ENCODE peak calls at places on chromosome 20, in eight cellular contexts. N is CD8-positive, alpha-beta memory T cell; L is HepG2; A is transverse colon; B is suprapubic skin; D is A549; V is stomach; C is GM23248. X is an unnamed sample.

GRCh38 chr20:2172305-2173175 is 70.9 kb downstream of the STK35 start:
- DNase-seq in C (peak; percentile 79), V (peak; percentile 80), D (peak; percentile 88), A (peak; percentile 68), B (peak; percentile 81), N (peak; percentile 70), L (peak; percentile 55), X (peak; percentile 73)

GRCh38 chr20:53805895-53806384 is 212.3 kb upstream of the ZNF217 start:
- DNase-seq in L (no peak), C (peak; percentile 92), A (peak; percentile 46), V (no peak), N (no peak), B (no peak), D (peak; percentile 82), X (no peak)

GRCh38 chr20:48904566-48905321 is 16.8 kb upstream of the ARFGEF2 start:
- DNase-seq in D (peak; percentile 70), L (peak; percentile 64), B (no peak), C (peak; percentile 79), V (peak; percentile 67), A (peak; percentile 66), N (peak; percentile 76), X (peak; percentile 63)

GRCh38 chr20:50584687-50585086 is 74.5 kb downstream of the PTPN1 start:
- DNase-seq in V (no peak), B (no peak), N (no peak), C (peak; percentile 46), A (no peak), L (no peak), D (no peak), X (no peak)

GRCh38 chr20:22414354-22414753 is 170.0 kb downstream of the FOXA2 start:
- DNase-seq in B (no peak), L (peak; percentile 50), N (no peak), A (no peak), V (no peak), D (no peak), C (peak; percentile 28), X (no peak)

GRCh38 chr20:3783068-3783489 is 1.8 kb upstream of the SPEF1 start:
- DNase-seq in L (no peak), D (no peak), C (no peak), B (no peak), N (peak; percentile 47), A (no peak), V (peak; percentile 46), X (no peak)

GRCh38 chr20:19885981-19886665 is 128.1 kb downstream of the RIN2 start:
- DNase-seq in L (peak; percentile 73), D (peak; percentile 62), C (peak; percentile 57), N (no peak), B (no peak), A (peak; percentile 72), V (peak; percentile 61), X (no peak)

GRCh38 chr20:51104960-51105460 is 82.1 kb upstream of the KCNG1 start:
- DNase-seq in B (no peak), A (no peak), D (no peak), N (no peak), L (no peak), V (no peak), C (no peak), X (no peak)

GRCh38 chr20:4071177-4071723 is 55.9 kb upstream of the RNF24 start:
- DNase-seq in V (no peak), D (no peak), N (no peak), C (no peak), L (no peak), B (no peak), A (no peak), X (no peak)

GRCh38 chr20:19911810-19912382 is 105.3 kb upstream of the NAA20 start:
- DNase-seq in B (no peak), V (no peak), A (no peak), N (no peak), C (no peak), L (no peak), D (no peak), X (no peak)

DNA sequence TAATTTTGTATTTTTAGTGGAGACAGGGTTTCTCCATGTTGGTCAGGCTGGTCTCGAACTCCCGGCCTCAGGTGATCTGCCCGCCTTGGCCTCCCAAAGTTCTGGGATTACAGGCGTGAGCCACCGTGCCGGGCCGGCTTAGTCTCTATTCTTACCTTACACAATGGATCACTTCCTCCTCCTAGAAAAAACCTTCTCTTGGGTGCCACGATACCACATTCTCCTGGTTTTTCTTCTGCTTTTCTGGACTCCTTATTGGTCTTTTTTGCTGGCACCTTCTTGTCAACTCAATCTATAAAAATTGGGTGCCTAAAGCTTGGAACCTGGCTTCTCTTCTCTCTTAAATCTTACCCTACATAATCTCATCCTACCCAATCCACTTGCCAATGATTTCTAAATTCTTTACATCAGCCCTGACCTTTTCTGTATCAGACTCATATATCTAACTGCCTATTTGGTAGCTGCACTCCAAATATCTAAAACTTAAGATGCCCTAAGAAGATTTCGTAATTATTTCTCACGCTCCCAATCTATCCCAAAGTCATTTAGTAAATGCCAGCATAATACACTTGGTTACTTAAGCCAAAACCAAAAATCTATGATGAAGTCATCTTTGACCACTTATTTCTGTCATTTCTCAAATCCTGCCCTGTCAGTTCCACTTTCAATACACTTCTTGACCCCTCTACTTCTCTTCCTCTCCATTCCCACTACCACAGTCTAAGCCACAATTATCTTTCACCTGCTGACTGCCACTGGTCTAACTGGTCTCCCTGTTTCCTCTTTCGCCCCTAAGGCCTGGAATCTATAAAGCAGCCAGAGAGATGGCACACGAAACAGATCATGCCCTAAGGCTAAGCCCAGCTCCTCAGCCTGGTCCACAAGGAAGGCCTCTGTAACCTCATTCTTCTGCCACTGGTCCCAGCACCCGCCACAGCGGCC is 43.2 kb downstream of the ELMO2 start:
- DNase-seq in L (no peak), N (no peak), D (no peak), V (no peak), A (no peak), B (no peak), C (peak; percentile 37), X (no peak)
- H3K4me1 ChIP-seq in L (peaks cover 31% of the 10 kb centered on the region), N (peaks cover 72% of the 10 kb centered on the region), D (peaks cover 14% of the 10 kb centered on the region), V (peaks cover 69% of the 10 kb centered on the region), A (peaks cover 9% of the 10 kb centered on the region), B (peaks cover 70% of the 10 kb centered on the region), C (peaks cover 17% of the 10 kb centered on the region), X (peaks cover 76% of the 10 kb centered on the region)

DNA sequence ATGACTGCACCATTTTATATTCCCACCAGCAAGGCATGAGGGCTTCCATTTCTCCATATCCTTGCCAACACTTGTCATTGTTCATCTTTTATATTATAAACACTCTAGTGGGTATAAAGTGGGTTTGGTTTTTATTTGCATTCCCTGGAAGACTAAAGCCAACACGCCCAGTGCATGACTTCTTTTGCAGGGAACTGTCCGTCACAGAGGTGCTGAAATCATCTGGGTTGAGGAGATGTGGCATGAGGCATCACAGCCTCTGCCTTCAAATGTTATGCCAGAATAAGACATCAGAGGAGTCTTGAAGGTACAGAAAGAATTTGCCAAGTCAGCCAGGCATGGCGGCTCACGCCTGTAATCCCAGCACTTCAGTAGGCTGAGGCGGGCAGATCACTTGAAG is 29.9 kb upstream of the FAM210B start:
- DNase-seq in L (peak; percentile 25), C (peak; percentile 47), B (no peak), V (no peak), N (no peak), A (no peak), D (no peak), X (no peak)
- H3K9me3 ChIP-seq in L (no peaks in the 10 kb centered on the region), C (no peaks in the 10 kb centered on the region), B (no peaks in the 10 kb centered on the region), V (no peaks in the 10 kb centered on the region), N (no peaks in the 10 kb centered on the region), A (no peaks in the 10 kb centered on the region), D (no peaks in the 10 kb centered on the region), X (no peaks in the 10 kb centered on the region)

GRCh38 chr20:36305602-36306556 is at the start of gene DLGAP4:
- DNase-seq in V (peak; percentile 17), L (no peak), A (no peak), B (no peak), N (no peak), D (no peak), C (no peak), X (no peak)

GRCh38 chr20:36308318-36308710 is 2.2 kb downstream of the DLGAP4 start:
- DNase-seq in D (no peak), A (no peak), V (no peak), L (no peak), B (no peak), C (no peak), N (no peak), X (no peak)

GRCh38 chr20:36304786-36305495 is 1.2 kb upstream of the DLGAP4 start:
- DNase-seq in A (no peak), B (no peak), L (no peak), V (peak; percentile 11), D (no peak), N (no peak), C (no peak), X (no peak)

GRCh38 chr20:36307412-36308317 is 1.5 kb downstream of the DLGAP4 start:
- DNase-seq in A (no peak), L (no peak), C (no peak), V (peak; percentile 16), B (no peak), D (no peak), N (no peak), X (no peak)

DNA sequence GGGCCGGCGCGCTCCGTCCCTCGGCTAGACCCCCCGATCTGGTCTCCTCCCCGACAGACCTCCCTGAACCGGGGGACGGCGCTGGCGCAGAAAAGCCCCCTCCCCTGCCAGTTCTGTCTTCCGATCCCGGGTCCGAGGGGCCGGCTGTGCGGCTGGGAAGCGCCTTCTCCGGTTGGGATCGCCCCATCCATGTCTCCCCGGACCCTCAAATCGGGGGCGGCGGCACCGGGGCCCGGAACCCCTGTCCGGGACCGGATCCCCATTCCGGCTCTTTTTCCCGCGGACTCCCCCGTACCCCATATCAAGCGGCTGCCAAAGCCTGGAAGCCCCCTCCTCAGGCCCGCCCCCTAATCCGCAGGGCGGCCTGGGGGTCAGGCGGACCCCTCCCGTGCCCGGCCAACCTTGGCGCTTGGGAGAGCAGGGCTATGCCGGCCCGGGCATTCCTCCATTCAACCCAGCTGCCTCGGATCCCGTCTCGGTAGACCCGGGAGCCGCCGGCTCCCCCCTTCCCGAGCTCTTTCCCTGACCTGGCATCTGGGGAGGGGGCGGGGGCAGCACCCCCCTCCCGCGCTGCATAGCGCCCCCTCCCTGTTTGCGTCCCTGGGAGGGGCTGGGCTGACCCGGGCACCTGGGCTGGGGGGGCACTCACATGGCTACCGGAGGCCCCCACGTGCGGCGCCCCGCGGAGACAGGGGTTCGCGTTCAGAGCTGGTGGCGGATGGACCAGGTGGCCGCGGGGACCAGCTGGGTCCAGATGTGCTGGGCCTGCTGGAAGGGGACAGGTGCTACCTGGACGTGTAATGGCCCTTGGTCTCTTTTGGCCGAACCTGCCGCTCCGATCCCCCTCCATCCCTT is 645 bp downstream of the DLGAP4 start:
- DNase-seq in A (no peak), C (no peak), L (no peak), B (no peak), N (no peak), D (no peak), V (peak; percentile 24), X (no peak)
- H3K27ac ChIP-seq in A (no peak overlapping the region), C (no peak overlapping the region), L (no peak overlapping the region), B (no peak overlapping the region), N (no peak overlapping the region), D (peak overlapping the region; percentile 75), V (no peak overlapping the region), X (no peak overlapping the region)

DNA sequence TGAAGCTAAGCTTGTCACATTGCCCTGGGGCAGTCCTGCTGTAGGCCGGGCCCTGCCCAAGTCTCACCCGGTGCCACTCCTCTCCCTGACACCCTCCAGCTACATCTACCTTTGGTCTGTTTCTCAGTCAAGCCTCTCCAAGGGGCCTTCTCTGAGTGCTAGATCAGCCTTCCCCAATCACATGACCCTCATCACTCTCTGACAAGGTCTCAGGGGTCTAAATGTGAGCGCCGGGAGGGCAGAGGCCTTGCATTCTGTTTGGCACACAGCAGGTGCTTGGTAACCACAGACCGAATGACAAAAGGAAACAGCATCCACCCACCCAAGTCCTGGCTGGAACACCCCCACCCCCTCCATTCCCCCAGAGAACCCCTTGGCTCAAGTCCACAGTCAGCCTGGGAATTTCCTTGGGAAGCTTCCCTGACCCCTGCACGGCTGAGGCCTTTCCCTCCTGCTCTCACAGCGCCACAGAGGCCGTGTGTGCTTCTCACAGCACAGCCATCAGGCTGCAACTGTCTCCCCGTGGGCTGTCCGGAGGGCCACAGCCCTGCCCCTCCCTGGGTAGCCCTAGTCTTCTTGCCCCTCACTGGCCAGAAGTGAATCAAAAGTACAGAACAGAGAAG is 32.9 kb downstream of the PKIG start:
- DNase-seq in D (no peak), N (no peak), L (no peak), C (no peak), V (no peak), B (no peak), A (no peak), X (peak; percentile 61)
- H3K4me1 ChIP-seq in D (peaks cover 2% of the 10 kb centered on the region), N (peaks cover 56% of the 10 kb centered on the region), L (peaks cover 1% of the 10 kb centered on the region), C (no peaks in the 10 kb centered on the region), V (peaks cover 70% of the 10 kb centered on the region), B (peaks cover 40% of the 10 kb centered on the region), A (peaks cover 20% of the 10 kb centered on the region), X (peaks cover 82% of the 10 kb centered on the region)